ENCODE peak calls at places on chromosomes 6 and 20, in six cellular contexts. One of them, this sample, is unnamed. For H3K4me1, the result is how much of the 10 kb centered on the place peaks cover.

GRCh38 chr6:127539292-127539691 is 20.2 kb upstream of the MTCL3 start:
- DNase-seq in A549: no peak
- DNase-seq in HCT116: no peak
- DNase-seq in Peyer's patch: no peak
- DNase-seq in right atrium auricular region: no peak
- DNase-seq in psoas muscle: no peak
- DNase-seq in this sample: no peak

GRCh38 chr6:149723771-149724417 is 6.0 kb upstream of the LATS1 start:
- DNase-seq in psoas muscle: no peak
- DNase-seq in A549: peak
- DNase-seq in Peyer's patch: no peak
- DNase-seq in right atrium auricular region: no peak
- DNase-seq in HCT116: peak
- DNase-seq in this sample: no peak

GRCh38 chr6:9482030-9482731 is 932.7 kb downstream of the TFAP2A start:
- DNase-seq in HCT116: peak
- DNase-seq in right atrium auricular region: no peak
- DNase-seq in psoas muscle: no peak
- DNase-seq in Peyer's patch: no peak
- DNase-seq in A549: peak
- DNase-seq in this sample: no peak

GRCh38 chr6:63352587-63353281 is 33.0 kb upstream of the LGSN start:
- DNase-seq in right atrium auricular region: no peak
- DNase-seq in Peyer's patch: no peak
- DNase-seq in psoas muscle: no peak
- DNase-seq in A549: no peak
- DNase-seq in HCT116: peak
- DNase-seq in this sample: no peak

GRCh38 chr6:16759646-16760535 is 1.4 kb downstream of the ATXN1 start:
- DNase-seq in HCT116: no peak
- DNase-seq in psoas muscle: peak
- DNase-seq in A549: peak
- DNase-seq in Peyer's patch: peak
- DNase-seq in right atrium auricular region: peak
- DNase-seq in this sample: peak

GRCh38 chr6:151239603-151240035 is at the start of gene AKAP12:
- DNase-seq in HCT116: no peak
- DNase-seq in psoas muscle: peak
- DNase-seq in Peyer's patch: peak
- DNase-seq in A549: no peak
- DNase-seq in right atrium auricular region: peak
- DNase-seq in this sample: no peak

GRCh38 chr6:53322188-53323029 is 26.3 kb downstream of the ELOVL5 start:
- DNase-seq in Peyer's patch: no peak
- DNase-seq in psoas muscle: no peak
- DNase-seq in HCT116: no peak
- DNase-seq in A549: no peak
- DNase-seq in right atrium auricular region: no peak
- DNase-seq in this sample: no peak

GRCh38 chr6:162109466-162110040 is 618.0 kb downstream of the PRKN start:
- DNase-seq in A549: no peak
- DNase-seq in Peyer's patch: no peak
- DNase-seq in right atrium auricular region: no peak
- DNase-seq in psoas muscle: no peak
- DNase-seq in HCT116: no peak
- DNase-seq in this sample: no peak

GRCh38 chr20:4550740-4551139 is 171.0 kb upstream of the PRND start:
- DNase-seq in right atrium auricular region: no peak
- DNase-seq in A549: no peak
- DNase-seq in psoas muscle: no peak
- DNase-seq in HCT116: no peak
- DNase-seq in Peyer's patch: no peak
- DNase-seq in this sample: no peak

GRCh38 chr6:129314575-129314974 is 395.4 kb downstream of the ARHGAP18 start:
- DNase-seq in right atrium auricular region: no peak
- DNase-seq in psoas muscle: no peak
- DNase-seq in Peyer's patch: no peak
- DNase-seq in A549: no peak
- DNase-seq in HCT116: no peak
- DNase-seq in this sample: no peak

GRCh38 chr20:1332749-1333300 is 3.9 kb upstream of the SDCBP2 start:
- DNase-seq in psoas muscle: no peak
- DNase-seq in Peyer's patch: no peak
- DNase-seq in HCT116: no peak
- DNase-seq in A549: no peak
- DNase-seq in right atrium auricular region: peak
- DNase-seq in this sample: no peak

GRCh38 chr6:31829633-31830492 is 2.3 kb downstream of the HSPA1B start:
- DNase-seq in right atrium auricular region: no peak
- DNase-seq in Peyer's patch: no peak
- DNase-seq in A549: no peak
- DNase-seq in psoas muscle: no peak
- DNase-seq in HCT116: no peak
- DNase-seq in this sample: peak

GRCh38 chr6:94341173-94341572 is 921.8 kb upstream of the EPHA7 start:
- DNase-seq in A549: no peak
- DNase-seq in Peyer's patch: no peak
- DNase-seq in psoas muscle: no peak
- DNase-seq in right atrium auricular region: no peak
- DNase-seq in HCT116: no peak
- DNase-seq in this sample: no peak

GRCh38 chr6:98547634-98548033 is 286.7 kb upstream of the POU3F2 start:
- DNase-seq in HCT116: no peak
- DNase-seq in right atrium auricular region: no peak
- DNase-seq in A549: no peak
- DNase-seq in psoas muscle: no peak
- DNase-seq in Peyer's patch: no peak
- DNase-seq in this sample: no peak

GRCh38 chr6:154341876-154342275 is 14.7 kb downstream of the IPCEF1 start:
- DNase-seq in psoas muscle: no peak
- DNase-seq in right atrium auricular region: no peak
- DNase-seq in HCT116: no peak
- DNase-seq in A549: no peak
- DNase-seq in Peyer's patch: no peak
- DNase-seq in this sample: no peak

GRCh38 chr20:20443509-20443908 is 75.6 kb downstream of the INSM1 start:
- DNase-seq in right atrium auricular region: no peak
- DNase-seq in Peyer's patch: no peak
- DNase-seq in A549: no peak
- DNase-seq in HCT116: no peak
- DNase-seq in psoas muscle: no peak
- DNase-seq in this sample: no peak

GRCh38 chr6:104640761-104641160 is 219.0 kb downstream of the HACE1 start:
- DNase-seq in HCT116: no peak
- DNase-seq in psoas muscle: no peak
- DNase-seq in right atrium auricular region: no peak
- DNase-seq in A549: no peak
- DNase-seq in Peyer's patch: no peak
- DNase-seq in this sample: no peak

GRCh38 chr6:901696-902455 is 208.9 kb upstream of the EXOC2 start:
- DNase-seq in Peyer's patch: no peak
- DNase-seq in psoas muscle: no peak
- DNase-seq in A549: no peak
- DNase-seq in right atrium auricular region: no peak
- DNase-seq in HCT116: no peak
- DNase-seq in this sample: no peak

GRCh38 chr6:20712011-20712410 is 177.8 kb downstream of the CDKAL1 start:
- DNase-seq in right atrium auricular region: no peak
- DNase-seq in HCT116: no peak
- DNase-seq in psoas muscle: no peak
- DNase-seq in A549: no peak
- DNase-seq in Peyer's patch: no peak
- DNase-seq in this sample: no peak

GRCh38 chr20:31570735-31571617 is 34.1 kb upstream of the ID1 start:
- DNase-seq in HCT116: no peak
- DNase-seq in right atrium auricular region: no peak
- DNase-seq in psoas muscle: no peak
- DNase-seq in Peyer's patch: no peak
- DNase-seq in A549: no peak
- DNase-seq in this sample: no peak

GRCh38 chr6:71012871-71013456 is 56.1 kb upstream of the B3GAT2 start:
- DNase-seq in Peyer's patch: no peak
- DNase-seq in A549: peak
- DNase-seq in HCT116: peak
- DNase-seq in right atrium auricular region: no peak
- DNase-seq in psoas muscle: no peak
- DNase-seq in this sample: no peak

GRCh38 chr20:49283703-49284625 is 6.1 kb upstream of the ZNFX1 start:
- DNase-seq in psoas muscle: no peak
- DNase-seq in Peyer's patch: no peak
- DNase-seq in A549: no peak
- DNase-seq in HCT116: no peak
- DNase-seq in right atrium auricular region: no peak
- DNase-seq in this sample: no peak

GRCh38 chr6:111676383-111676782 is 70.7 kb upstream of the TRAF3IP2 start:
- DNase-seq in psoas muscle: no peak
- DNase-seq in HCT116: no peak
- DNase-seq in right atrium auricular region: no peak
- DNase-seq in A549: no peak
- DNase-seq in Peyer's patch: no peak
- DNase-seq in this sample: no peak

GRCh38 chr6:127069659-127070279 is 48.7 kb upstream of the RSPO3 start:
- DNase-seq in right atrium auricular region: no peak
- DNase-seq in Peyer's patch: no peak
- DNase-seq in A549: peak
- DNase-seq in HCT116: peak
- DNase-seq in psoas muscle: no peak
- DNase-seq in this sample: no peak

GRCh38 chr6:52596371-52597028 is 19.6 kb upstream of the TRAM2 start:
- DNase-seq in HCT116: no peak
- DNase-seq in Peyer's patch: no peak
- DNase-seq in psoas muscle: no peak
- DNase-seq in right atrium auricular region: no peak
- DNase-seq in A549: no peak
- DNase-seq in this sample: no peak

GRCh38 chr6:30894381-30894780 is 10.1 kb downstream of the DDR1 start:
- DNase-seq in HCT116: no peak
- DNase-seq in Peyer's patch: no peak
- DNase-seq in right atrium auricular region: no peak
- DNase-seq in psoas muscle: no peak
- DNase-seq in A549: no peak
- DNase-seq in this sample: peak

GRCh38 chr20:35165221-35166185 is 6.4 kb upstream of the PROCR start:
- DNase-seq in right atrium auricular region: no peak
- DNase-seq in HCT116: no peak
- DNase-seq in psoas muscle: no peak
- DNase-seq in A549: no peak
- DNase-seq in Peyer's patch: no peak
- DNase-seq in this sample: no peak

GRCh38 chr6:137571854-137572253 is 77.7 kb upstream of the OLIG3 start:
- DNase-seq in psoas muscle: no peak
- DNase-seq in HCT116: peak
- DNase-seq in right atrium auricular region: no peak
- DNase-seq in Peyer's patch: no peak
- DNase-seq in A549: peak
- DNase-seq in this sample: no peak

DNA sequence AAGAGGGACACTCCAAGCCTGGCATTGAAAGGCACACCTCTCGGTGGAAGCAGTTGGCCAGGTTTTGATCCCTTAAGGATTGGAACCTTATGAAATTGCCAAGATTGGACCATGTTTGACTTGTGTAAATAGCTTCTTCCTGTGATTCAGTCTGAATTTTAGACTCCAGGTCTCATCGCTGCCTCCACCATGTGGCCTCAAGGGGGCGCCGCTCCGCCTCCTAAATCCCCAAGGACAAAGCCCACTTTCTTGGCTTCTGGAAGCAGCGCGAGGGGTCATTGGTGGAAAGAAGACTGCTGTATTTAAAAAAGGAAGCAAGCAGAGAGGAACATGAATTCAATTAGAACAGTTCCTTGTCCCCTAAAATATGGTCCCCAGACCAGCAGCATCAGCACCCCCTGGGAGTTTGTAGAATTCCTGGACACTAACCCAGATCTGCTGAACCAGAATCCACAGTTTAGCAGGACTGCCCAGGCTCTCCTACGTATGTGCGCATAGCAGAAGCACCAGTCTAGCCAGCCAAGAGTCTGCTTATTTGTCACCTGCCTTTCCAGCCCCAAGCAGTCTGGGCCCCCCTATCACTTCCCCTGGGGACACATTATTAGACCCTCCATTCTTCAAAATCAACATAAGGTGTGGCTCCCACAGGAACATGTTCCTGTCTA is 108.5 kb downstream of the LY86 start:
- DNase-seq in Peyer's patch: peak
- DNase-seq in psoas muscle: peak
- DNase-seq in right atrium auricular region: peak
- DNase-seq in HCT116: peak
- DNase-seq in A549: peak
- DNase-seq in this sample: peak
- TF ChIP-seq CTCF in Peyer's patch: peak
- TF ChIP-seq CTCF in psoas muscle: peak
- TF ChIP-seq CTCF in right atrium auricular region: peak
- TF ChIP-seq CTCF in HCT116: peak
- TF ChIP-seq CTCF in A549: peak
- TF ChIP-seq CTCF in this sample: peak

GRCh38 chr6:13462380-13463326 is 24.7 kb downstream of the GFOD1 start:
- DNase-seq in right atrium auricular region: no peak
- DNase-seq in A549: no peak
- DNase-seq in Peyer's patch: no peak
- DNase-seq in HCT116: no peak
- DNase-seq in psoas muscle: no peak
- DNase-seq in this sample: no peak
- H3K4me3 ChIP-seq in right atrium auricular region: no peak
- H3K4me3 ChIP-seq in A549: no peak
- H3K4me3 ChIP-seq in Peyer's patch: no peak
- H3K4me3 ChIP-seq in HCT116: no peak
- H3K4me3 ChIP-seq in psoas muscle: no peak
- H3K4me3 ChIP-seq in this sample: no peak

GRCh38 chr20:50916934-50917333 is 14.3 kb downstream of the ADNP start:
- DNase-seq in right atrium auricular region: no peak
- DNase-seq in psoas muscle: no peak
- DNase-seq in A549: no peak
- DNase-seq in HCT116: no peak
- DNase-seq in Peyer's patch: no peak
- DNase-seq in this sample: no peak

GRCh38 chr20:50915424-50915823 is 15.8 kb downstream of the ADNP start:
- DNase-seq in right atrium auricular region: no peak
- DNase-seq in A549: no peak
- DNase-seq in psoas muscle: no peak
- DNase-seq in Peyer's patch: no peak
- DNase-seq in HCT116: no peak
- DNase-seq in this sample: no peak

GRCh38 chr20:50913976-50914375 is 17.3 kb downstream of the ADNP start:
- DNase-seq in right atrium auricular region: no peak
- DNase-seq in A549: no peak
- DNase-seq in HCT116: no peak
- DNase-seq in psoas muscle: no peak
- DNase-seq in Peyer's patch: no peak
- DNase-seq in this sample: no peak

GRCh38 chr20:50918403-50918802 is 12.8 kb downstream of the ADNP start:
- DNase-seq in Peyer's patch: no peak
- DNase-seq in psoas muscle: no peak
- DNase-seq in right atrium auricular region: no peak
- DNase-seq in HCT116: no peak
- DNase-seq in A549: no peak
- DNase-seq in this sample: no peak

GRCh38 chr20:50916257-50916656 is 15.0 kb downstream of the ADNP start:
- DNase-seq in A549: no peak
- DNase-seq in right atrium auricular region: no peak
- DNase-seq in HCT116: no peak
- DNase-seq in psoas muscle: no peak
- DNase-seq in Peyer's patch: no peak
- DNase-seq in this sample: no peak
- H3K4me1 ChIP-seq in A549: half or more
- H3K4me1 ChIP-seq in right atrium auricular region: under half
- H3K4me1 ChIP-seq in HCT116: under half
- H3K4me1 ChIP-seq in psoas muscle: half or more
- H3K4me1 ChIP-seq in Peyer's patch: under half
- H3K4me1 ChIP-seq in this sample: half or more

GRCh38 chr20:44747166-44748004 is 1.7 kb downstream of the KCNK15 start:
- DNase-seq in HCT116: peak
- DNase-seq in right atrium auricular region: peak
- DNase-seq in psoas muscle: peak
- DNase-seq in A549: peak
- DNase-seq in Peyer's patch: peak
- DNase-seq in this sample: peak
- TF ChIP-seq CTCF in HCT116: peak
- TF ChIP-seq CTCF in right atrium auricular region: peak
- TF ChIP-seq CTCF in psoas muscle: peak
- TF ChIP-seq CTCF in A549: peak
- TF ChIP-seq CTCF in Peyer's patch: peak
- TF ChIP-seq CTCF in this sample: peak